ENCODE peak calls at places on chromosomes 3 and 15, in eight cellular contexts. G is gastrocnemius medialis; L is breast epithelium; T is body of pancreas; D is transverse colon; N is cardiac muscle cell; E is CD4-positive, alpha-beta T cell; Y is esophagus squamous epithelium. M is an unnamed sample. For H3K9me3, the result is how much of the 10 kb centered on the place peaks cover.

GRCh38 chr3:124281453-124282316 is 289.8 kb upstream of the ROPN1 start:
- DNase-seq in G (no peak), L (no peak), T (peak), D (peak), N (peak), E (no peak), Y (no peak), M (no peak)

GRCh38 chr3:149340310-149340933 is 7.0 kb upstream of the TM4SF18 start:
- DNase-seq in G (no peak), L (no peak), T (peak), D (no peak), N (peak), E (no peak), Y (no peak), M (no peak)

GRCh38 chr15:34335176-34335575 is 2.4 kb downstream of the SLC12A6 start:
- DNase-seq in G (no peak), L (no peak), T (no peak), D (no peak), N (peak), E (no peak), Y (no peak), M (no peak)

GRCh38 chr3:183188895-183189462 is 26.4 kb upstream of the LAMP3 start:
- DNase-seq in G (no peak), L (no peak), T (peak), D (peak), N (peak), E (no peak), Y (no peak), M (peak)

GRCh38 chr3:69143605-69144004 is 21.2 kb upstream of the LMOD3 start:
- DNase-seq in G (no peak), L (no peak), T (no peak), D (no peak), N (no peak), E (no peak), Y (no peak), M (no peak)

GRCh38 chr15:73889725-73890124 is 16.4 kb downstream of the TBC1D21 start:
- DNase-seq in G (no peak), L (no peak), T (no peak), D (no peak), N (no peak), E (no peak), Y (no peak), M (no peak)

GRCh38 chr15:63722144-63722543 is 111.6 kb downstream of the HERC1 start:
- DNase-seq in G (no peak), L (no peak), T (no peak), D (no peak), N (no peak), E (no peak), Y (no peak), M (no peak)

GRCh38 chr3:129230311-129231019 is 18.9 kb upstream of the COPG1 start:
- DNase-seq in G (no peak), L (no peak), T (peak), D (no peak), N (peak), E (no peak), Y (no peak), M (peak)

GRCh38 chr3:4474683-4475490 is 7.8 kb upstream of the SUMF1 start:
- DNase-seq in G (peak), L (no peak), T (peak), D (no peak), N (peak), E (no peak), Y (peak), M (peak)

GRCh38 chr3:168801792-168802191 is 706.1 kb upstream of the GOLIM4 start:
- DNase-seq in G (no peak), L (no peak), T (no peak), D (no peak), N (peak), E (no peak), Y (no peak), M (no peak)

GRCh38 chr3:108096506-108097325 is 5.9 kb upstream of the CD47 start:
- DNase-seq in G (no peak), L (no peak), T (no peak), D (no peak), N (no peak), E (no peak), Y (no peak), M (no peak)

GRCh38 chr3:38253704-38254103 is 11.9 kb upstream of the SLC22A13 start:
- DNase-seq in G (no peak), L (no peak), T (no peak), D (no peak), N (no peak), E (no peak), Y (no peak), M (no peak)

GRCh38 chr15:89203705-89204273 is 17.6 kb downstream of the RLBP1 start:
- DNase-seq in G (no peak), L (no peak), T (no peak), D (no peak), N (no peak), E (no peak), Y (no peak), M (no peak)

DNA sequence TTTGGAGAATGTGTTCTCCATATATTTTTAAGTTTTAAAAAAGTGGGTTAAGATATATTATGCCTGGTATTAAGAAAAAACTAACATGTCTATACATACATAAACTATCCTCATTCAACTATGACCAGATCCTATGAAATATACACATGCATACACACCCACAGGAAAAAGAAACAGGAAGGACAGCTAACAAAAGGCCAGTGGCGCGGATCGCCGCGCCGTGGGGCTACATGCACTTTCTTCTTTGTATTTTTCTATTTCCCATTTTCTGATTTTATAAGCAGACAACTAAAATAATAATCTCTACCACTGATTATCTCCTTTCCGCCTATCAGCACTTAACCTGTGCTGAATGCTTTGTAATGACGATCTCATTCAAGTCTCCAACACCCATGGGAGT is 160.1 kb downstream of the OR4M2 start:
- DNase-seq in G (no peak), L (no peak), T (no peak), D (no peak), N (no peak), E (no peak), Y (no peak), M (no peak)
- H3K9me3 ChIP-seq in G (under half), L (under half), T (under half), D (under half), N (under half), E (under half), Y (under half), M (under half)

DNA sequence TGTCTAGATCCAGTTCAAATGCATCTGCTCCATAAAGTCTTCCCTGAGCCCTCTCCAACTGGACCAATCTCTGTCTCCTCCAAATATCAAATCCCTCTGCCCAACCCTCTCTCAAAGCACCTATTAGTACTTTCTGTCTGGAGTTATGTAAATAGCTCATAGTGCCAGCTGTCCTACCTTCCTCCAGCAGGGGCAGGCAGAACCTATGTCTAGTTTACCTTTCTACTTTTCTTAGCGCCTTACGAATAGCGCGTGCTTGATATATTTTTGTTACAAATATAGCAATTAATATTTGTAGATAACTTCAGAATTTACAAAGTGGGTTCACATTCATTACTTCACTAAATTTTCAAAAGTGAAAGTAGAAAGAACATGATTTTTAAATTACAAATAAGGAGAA is 14.0 kb upstream of the CCDC80 start:
- DNase-seq in G (no peak), L (no peak), T (no peak), D (no peak), N (peak), E (no peak), Y (no peak), M (no peak)
- TF ChIP-seq CTCF in G (no peak), L (no peak), T (no peak), D (no peak), N (no peak), E (peak), Y (no peak), M (peak)

DNA sequence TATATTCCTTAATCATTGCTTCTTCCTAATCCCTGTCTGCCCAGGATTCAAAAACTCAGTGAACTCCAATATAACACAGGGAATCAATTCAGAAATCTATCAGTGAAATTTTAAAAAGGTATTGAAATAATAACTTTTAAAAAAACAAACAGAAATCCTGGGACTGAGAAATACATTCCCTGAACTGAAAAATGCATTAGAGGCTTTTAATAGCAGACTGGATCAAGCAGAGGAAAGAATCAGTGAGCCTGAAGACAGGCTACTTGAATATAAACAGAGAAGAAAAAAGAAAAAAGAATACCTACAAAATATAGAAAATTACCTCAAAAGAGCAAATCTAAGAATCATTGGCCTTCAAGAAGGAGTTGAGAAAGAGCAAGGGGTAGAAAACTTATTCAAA is 54.7 kb downstream of the CEP70 start:
- DNase-seq in G (no peak), L (no peak), T (no peak), D (no peak), N (no peak), E (no peak), Y (no peak), M (no peak)
- H3K9me3 ChIP-seq in G (under half), L (under half), T (under half), D (under half), N (under half), E (under half), Y (under half), M (under half)

GRCh38 chr3:107028086-107028485 is 349.2 kb upstream of the CCDC54 start:
- DNase-seq in G (no peak), L (no peak), T (no peak), D (no peak), N (no peak), E (no peak), Y (no peak), M (no peak)
- TF ChIP-seq CTCF in G (no peak), L (no peak), T (no peak), D (no peak), N (no peak), E (no peak), Y (no peak), M (no peak)